ENCODE peak calls at places on chromosomes 2 and 18, in nine cellular contexts. T is astrocyte of the spinal cord; C is H7; U is transverse colon; O is body of pancreas; Y is A549; E is ovary; I is fibroblast of lung; K is CD8-positive, alpha-beta memory T cell. M is an unnamed sample.
A peak's percentile ranks its signal among the peaks of the same experiment; 100 is the strongest.

GRCh38 chr2:36770542-36771287 is 74.2 kb downstream of the VIT start:
- DNase-seq in T (no peak), C (peak; percentile 85), U (peak; percentile 17), O (no peak), Y (peak; percentile 76), E (peak; percentile 39), I (peak; percentile 22), K (no peak), M (no peak)

GRCh38 chr2:27724905-27725693 is 46.4 kb upstream of the MRPL33 start:
- DNase-seq in T (peak; percentile 57), C (peak; percentile 41), U (no peak), O (no peak), Y (peak; percentile 58), E (peak; percentile 68), I (peak; percentile 47), K (no peak), M (no peak)

GRCh38 chr2:152428800-152429637 is 94.0 kb downstream of the FMNL2 start:
- DNase-seq in T (no peak), C (no peak), U (no peak), O (no peak), Y (no peak), E (no peak), I (no peak), K (no peak), M (no peak)

GRCh38 chr18:44392933-44393332 is 287.8 kb upstream of the SETBP1 start:
- DNase-seq in T (no peak), C (peak; percentile 5), U (no peak), O (peak; percentile 36), Y (no peak), E (no peak), I (no peak), K (no peak), M (no peak)

GRCh38 chr18:48922801-48923730 is 27.7 kb downstream of the SMAD7 start:
- DNase-seq in T (peak; percentile 94), C (peak; percentile 84), U (peak; percentile 79), O (peak; percentile 47), Y (no peak), E (peak; percentile 70), I (peak; percentile 84), K (no peak), M (no peak)

GRCh38 chr2:49178656-49179055 is 24.3 kb upstream of the FSHR start:
- DNase-seq in T (no peak), C (no peak), U (no peak), O (no peak), Y (no peak), E (no peak), I (no peak), K (no peak), M (no peak)

GRCh38 chr2:178502751-178503150 is 22.5 kb downstream of the PLEKHA3 start:
- DNase-seq in T (no peak), C (no peak), U (no peak), O (no peak), Y (no peak), E (no peak), I (no peak), K (no peak), M (no peak)

GRCh38 chr2:226583715-226584114 is 215.9 kb downstream of the IRS1 start:
- DNase-seq in T (peak; percentile 91), C (no peak), U (no peak), O (no peak), Y (peak; percentile 71), E (no peak), I (peak; percentile 84), K (no peak), M (no peak)

GRCh38 chr2:188788621-188789020 is 185.6 kb upstream of the COL3A1 start:
- DNase-seq in T (peak; percentile 96), C (no peak), U (peak; percentile 48), O (peak; percentile 65), Y (peak; percentile 55), E (peak; percentile 75), I (peak; percentile 93), K (no peak), M (peak; percentile 71)

GRCh38 chr2:196384729-196385128 is 213.4 kb upstream of the STK17B start:
- DNase-seq in T (no peak), C (no peak), U (no peak), O (no peak), Y (no peak), E (no peak), I (no peak), K (no peak), M (no peak)

GRCh38 chr2:240618776-240619175 is 6.5 kb upstream of the GPR35 start:
- DNase-seq in T (no peak), C (no peak), U (no peak), O (no peak), Y (no peak), E (no peak), I (no peak), K (no peak), M (no peak)

GRCh38 chr18:79916546-79917350 is 34.7 kb downstream of the SLC66A2 start:
- DNase-seq in T (no peak), C (no peak), U (peak; percentile 3), O (peak; percentile 0), Y (no peak), E (no peak), I (no peak), K (no peak), M (no peak)

GRCh38 chr2:14634885-14635871 is 2.7 kb downstream of the LRATD1 start:
- DNase-seq in T (peak; percentile 75), C (peak; percentile 81), U (peak; percentile 83), O (peak; percentile 87), Y (peak; percentile 24), E (peak; percentile 87), I (peak; percentile 72), K (no peak), M (peak; percentile 17)

GRCh38 chr2:232170391-232170790 is 208.2 kb upstream of the ALPP start:
- DNase-seq in T (no peak), C (no peak), U (no peak), O (no peak), Y (no peak), E (no peak), I (no peak), K (no peak), M (no peak)

GRCh38 chr18:28854964-28855363 is 678.0 kb upstream of the CDH2 start:
- DNase-seq in T (no peak), C (no peak), U (no peak), O (no peak), Y (no peak), E (no peak), I (no peak), K (no peak), M (no peak)

GRCh38 chr2:232588680-232589585 is 38.4 kb downstream of the EIF4E2 start:
- DNase-seq in T (peak; percentile 84), C (no peak), U (peak; percentile 71), O (peak; percentile 87), Y (peak; percentile 56), E (peak; percentile 55), I (peak; percentile 79), K (no peak), M (peak; percentile 25)

GRCh38 chr2:241240320-241241004 is 52.0 kb downstream of the ANO7 start:
- DNase-seq in T (no peak), C (no peak), U (no peak), O (no peak), Y (no peak), E (no peak), I (no peak), K (no peak), M (no peak)

GRCh38 chr2:14543284-14543683 is 89.2 kb upstream of the LRATD1 start:
- DNase-seq in T (no peak), C (no peak), U (no peak), O (peak; percentile 3), Y (no peak), E (no peak), I (peak; percentile 70), K (no peak), M (no peak)

GRCh38 chr2:85754313-85755095 is 713 bp downstream of the ATOH8 start:
- DNase-seq in T (peak; percentile 64), C (peak; percentile 91), U (peak; percentile 32), O (peak; percentile 55), Y (peak; percentile 62), E (peak; percentile 68), I (peak; percentile 54), K (peak; percentile 21), M (no peak)

GRCh38 chr2:196426122-196426521 is 213.4 kb upstream of the CCDC150 start:
- DNase-seq in T (no peak), C (no peak), U (no peak), O (no peak), Y (no peak), E (no peak), I (no peak), K (no peak), M (no peak)

DNA sequence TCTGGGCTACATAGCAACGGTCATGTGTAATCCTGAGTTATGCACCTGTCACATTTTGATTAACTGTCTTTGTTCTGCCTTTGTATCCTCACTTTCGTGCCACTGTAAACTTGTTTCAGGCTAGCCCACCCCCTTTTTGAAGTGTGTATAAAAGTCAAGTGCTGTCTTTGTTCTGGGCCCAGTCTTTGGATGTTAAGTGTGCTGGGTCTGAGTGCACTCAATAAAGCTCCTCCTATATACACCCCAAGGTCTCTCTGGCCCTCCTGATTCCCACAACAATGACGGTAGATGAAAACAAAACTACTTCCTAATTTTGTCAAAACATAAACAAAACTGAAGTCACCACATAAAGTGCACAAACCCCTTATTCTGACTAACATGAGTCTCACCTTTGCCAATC is 633.4 kb downstream of the DSC3 start:
- DNase-seq in T (no peak), C (no peak), U (no peak), O (no peak), Y (no peak), E (no peak), I (no peak), K (no peak), M (no peak)
- H3K4me3 ChIP-seq in T (no peak overlapping the region), C (no peak overlapping the region), U (no peak overlapping the region), O (no peak overlapping the region), Y (no peak overlapping the region), E (no peak overlapping the region), I (no peak overlapping the region), K (no peak overlapping the region), M (no peak overlapping the region)

DNA sequence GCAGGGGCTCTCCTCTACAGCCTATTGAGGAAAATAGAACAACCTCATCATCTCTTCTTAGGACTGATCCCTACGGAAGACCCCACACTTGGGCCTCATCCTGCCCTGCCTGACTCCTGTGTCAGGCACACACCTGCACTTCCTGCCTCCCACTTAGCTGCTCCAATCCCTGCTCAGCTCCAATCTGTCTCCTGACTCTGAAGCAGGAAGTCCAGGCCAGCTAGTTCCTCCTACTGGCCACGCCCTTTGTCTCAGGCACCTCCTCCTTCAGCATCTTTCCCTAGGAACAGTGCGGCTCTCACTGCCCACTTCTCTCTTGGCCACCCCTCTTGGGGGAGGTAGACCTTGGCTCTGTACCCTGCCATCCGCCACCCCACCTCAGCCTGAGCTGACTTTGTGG is 135.8 kb downstream of the CELF4 start:
- DNase-seq in T (no peak), C (no peak), U (no peak), O (no peak), Y (peak; percentile 1), E (no peak), I (no peak), K (no peak), M (no peak)
- H3K4me3 ChIP-seq in T (no peak overlapping the region), C (no peak overlapping the region), U (no peak overlapping the region), O (no peak overlapping the region), Y (no peak overlapping the region), E (no peak overlapping the region), I (no peak overlapping the region), K (no peak overlapping the region), M (no peak overlapping the region)

GRCh38 chr2:60581461-60582282 is 28.2 kb upstream of the BCL11A start:
- DNase-seq in T (peak; percentile 41), C (peak; percentile 93), U (peak; percentile 67), O (peak; percentile 68), Y (peak; percentile 58), E (peak; percentile 72), I (peak; percentile 23), K (peak; percentile 57), M (no peak)
- H3K4me3 ChIP-seq in T (peak overlapping the region; percentile 36), C (peak overlapping the region; percentile 53), U (no peak overlapping the region), O (peak overlapping the region; percentile 8), Y (peak overlapping the region; percentile 35), E (no peak overlapping the region), I (no peak overlapping the region), K (no peak overlapping the region), M (peak overlapping the region; percentile 61)

GRCh38 chr2:70133127-70133452 is 45.8 kb downstream of the PCBP1 start:
- DNase-seq in T (no peak), C (no peak), U (no peak), O (no peak), Y (no peak), E (no peak), I (no peak), K (no peak), M (no peak)
- H3K4me3 ChIP-seq in T (no peak overlapping the region), C (no peak overlapping the region), U (no peak overlapping the region), O (no peak overlapping the region), Y (peak overlapping the region; percentile 20), E (no peak overlapping the region), I (peak overlapping the region; percentile 5), K (peak overlapping the region; percentile 57), M (peak overlapping the region; percentile 68)

M was measured in thoracic aorta.